ENCODE peak calls at places on chromosomes 16 and 17, in seven cellular contexts. G, B, R, J, Y, I and H are unnamed samples.

GRCh38 chr17:80853076-80853475 is 138.6 kb upstream of the CHMP6 start:
- DNase-seq in J (no peak), I (no peak), R (no peak), B (no peak), G (no peak), Y (no peak), H (no peak)

GRCh38 chr17:55635253-55635766 is 87.4 kb downstream of the TMEM100 start:
- DNase-seq in G (no peak), R (no peak), J (no peak), Y (no peak), B (no peak), I (no peak), H (no peak)

GRCh38 chr16:67345401-67345800 is 18.8 kb downstream of the LRRC36 start:
- DNase-seq in G (no peak), J (no peak), R (no peak), B (no peak), I (no peak), Y (no peak), H (no peak)

GRCh38 chr16:87681990-87682570 is 79.8 kb downstream of the JPH3 start:
- DNase-seq in I (no peak), J (peak), R (peak), B (no peak), Y (no peak), G (no peak), H (no peak)

GRCh38 chr17:40735016-40735415 is 20.1 kb downstream of the KRT25 start:
- DNase-seq in R (no peak), B (no peak), Y (no peak), G (no peak), I (no peak), J (no peak), H (no peak)

GRCh38 chr16:82439678-82440293 is 187.0 kb upstream of the CDH13 start:
- DNase-seq in G (peak), Y (no peak), J (peak), B (peak), I (no peak), R (peak), H (peak)

GRCh38 chr17:2158011-2158410 is 103.1 kb downstream of the HIC1 start:
- DNase-seq in B (no peak), G (no peak), I (no peak), Y (no peak), R (peak), J (peak), H (no peak)

GRCh38 chr16:85334718-85335583 is 222.7 kb upstream of the CIBAR2 start:
- DNase-seq in J (no peak), I (no peak), R (no peak), B (peak), G (no peak), Y (peak), H (peak)

GRCh38 chr17:57092779-57093178 is 7.7 kb downstream of the AKAP1 start:
- DNase-seq in Y (no peak), I (no peak), B (no peak), R (no peak), J (no peak), G (no peak), H (no peak)

GRCh38 chr17:45425125-45425983 is 7.3 kb downstream of the ARHGAP27 start:
- DNase-seq in R (peak), J (peak), I (peak), B (peak), G (no peak), Y (peak), H (peak)

GRCh38 chr17:63850401-63850800 is 7.9 kb upstream of the SMARCD2 start:
- DNase-seq in B (no peak), G (no peak), Y (no peak), J (no peak), I (no peak), R (no peak), H (no peak)

GRCh38 chr17:67431210-67432015 is 54.3 kb downstream of the PITPNC1 start:
- DNase-seq in B (no peak), R (peak), G (no peak), J (peak), I (no peak), Y (peak), H (no peak)

GRCh38 chr17:69810326-69811035 is 264.5 kb upstream of the KCNJ16 start:
- DNase-seq in B (no peak), G (no peak), J (no peak), I (peak), R (no peak), Y (no peak), H (no peak)

GRCh38 chr17:7380321-7380720 is 568 bp upstream of the TNK1 start:
- DNase-seq in I (no peak), Y (no peak), B (no peak), G (no peak), J (no peak), R (peak), H (no peak)

GRCh38 chr16:25027281-25027680 is 12.1 kb upstream of the ARHGAP17 start:
- DNase-seq in G (no peak), R (no peak), J (no peak), B (no peak), Y (no peak), I (no peak), H (no peak)

GRCh38 chr16:70520612-70521297 is 2.6 kb downstream of the COG4 start:
- DNase-seq in Y (peak), B (no peak), R (peak), J (peak), G (no peak), I (no peak), H (no peak)

GRCh38 chr16:1661826-1662225 is 16.3 kb upstream of the JPT2 start:
- DNase-seq in I (no peak), Y (no peak), J (no peak), B (no peak), G (no peak), R (no peak), H (no peak)

DNA sequence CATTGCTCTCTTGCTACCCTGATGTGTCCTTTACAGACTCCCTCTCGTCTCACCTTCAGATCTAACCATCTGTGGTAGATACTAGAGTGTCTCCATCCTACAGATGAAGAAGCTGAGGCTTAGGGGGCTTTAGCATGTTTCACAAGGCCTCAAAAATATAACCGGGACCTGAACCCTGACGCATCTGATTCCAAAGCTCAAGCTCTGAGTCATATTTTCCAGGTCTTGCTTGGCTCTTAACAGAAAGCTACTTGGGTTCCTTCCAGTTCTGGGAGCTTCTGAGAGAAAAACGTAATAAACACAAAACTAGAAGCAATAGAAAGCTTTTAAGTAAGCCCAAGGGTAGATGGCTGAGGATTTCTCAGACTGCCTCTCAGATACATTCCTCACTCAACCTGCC is 224.3 kb upstream of the EEF2KMT start:
- DNase-seq in R (no peak), B (no peak), Y (no peak), J (no peak), G (no peak), I (no peak), H (no peak)
- TF ChIP-seq CTCF in R (no peak), B (no peak), Y (no peak), J (no peak), G (no peak), I (no peak), H (no peak)

GRCh38 chr16:27690604-27691003 is 140.7 kb downstream of the KATNIP start:
- DNase-seq in B (peak), Y (no peak), G (no peak), R (peak), J (peak), I (no peak), H (peak)
- TF ChIP-seq CTCF in B (peak), Y (peak), G (peak), R (peak), J (peak), I (peak), H (peak)

DNA sequence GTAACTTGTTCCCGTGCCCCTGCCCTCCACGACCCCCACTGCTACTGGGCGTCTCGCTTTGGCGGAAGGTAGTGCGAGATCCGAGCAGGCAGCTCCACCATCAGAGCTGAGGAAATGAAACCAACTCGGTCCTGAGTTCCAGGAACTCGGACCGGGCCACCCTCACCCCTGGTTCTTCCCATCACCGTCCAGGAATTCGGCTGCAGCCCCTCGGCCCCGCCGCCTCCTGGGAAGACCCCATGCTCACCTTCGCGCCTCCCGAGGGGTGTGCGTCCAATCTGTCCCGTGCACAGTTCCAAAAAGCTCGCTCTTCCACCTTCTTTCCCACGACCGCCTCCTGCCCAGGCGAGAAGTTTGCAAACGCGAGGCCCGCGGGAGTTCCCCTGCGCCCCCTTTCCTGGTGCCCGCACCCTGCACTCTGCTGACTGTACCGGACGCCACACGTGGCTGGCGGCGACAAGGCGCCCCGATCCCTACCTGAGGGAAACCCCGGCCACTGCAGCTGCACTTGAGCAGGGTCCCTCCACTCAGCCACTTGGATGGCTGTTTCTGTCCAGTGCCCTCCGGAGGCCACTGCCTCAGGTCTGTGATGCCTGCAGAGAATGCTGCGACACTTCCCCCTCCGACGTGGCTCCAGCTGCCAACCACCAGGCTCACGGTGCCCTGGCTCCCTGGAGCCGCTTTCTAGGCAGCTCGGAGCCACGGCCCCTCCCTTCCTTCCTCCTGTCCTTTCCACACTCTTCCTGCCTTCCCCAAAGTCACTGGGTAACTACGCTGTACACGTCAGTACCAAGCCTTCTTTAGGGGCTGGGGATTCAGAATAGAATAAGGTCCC is at the start of gene MLKL:
- DNase-seq in B (no peak), G (peak), R (peak), Y (peak), J (peak), I (peak), H (no peak)
- TF ChIP-seq CTCF in B (no peak), G (no peak), R (no peak), Y (no peak), J (no peak), I (peak), H (no peak)

GRCh38 chr16:19809121-19809635 is 75.5 kb downstream of the GPRC5B start:
- DNase-seq in R (peak), G (no peak), B (no peak), J (peak), Y (peak), I (peak), H (no peak)

GRCh38 chr16:19812986-19813385 is 71.7 kb downstream of the GPRC5B start:
- DNase-seq in R (no peak), G (no peak), I (no peak), B (no peak), J (no peak), Y (no peak), H (no peak)

GRCh38 chr16:19808061-19808621 is 76.5 kb downstream of the GPRC5B start:
- DNase-seq in I (no peak), Y (peak), B (no peak), G (no peak), J (no peak), R (no peak), H (no peak)

GRCh38 chr16:19810817-19811731 is 73.6 kb downstream of the GPRC5B start:
- DNase-seq in Y (peak), B (no peak), I (peak), G (no peak), J (no peak), R (peak), H (no peak)

DNA sequence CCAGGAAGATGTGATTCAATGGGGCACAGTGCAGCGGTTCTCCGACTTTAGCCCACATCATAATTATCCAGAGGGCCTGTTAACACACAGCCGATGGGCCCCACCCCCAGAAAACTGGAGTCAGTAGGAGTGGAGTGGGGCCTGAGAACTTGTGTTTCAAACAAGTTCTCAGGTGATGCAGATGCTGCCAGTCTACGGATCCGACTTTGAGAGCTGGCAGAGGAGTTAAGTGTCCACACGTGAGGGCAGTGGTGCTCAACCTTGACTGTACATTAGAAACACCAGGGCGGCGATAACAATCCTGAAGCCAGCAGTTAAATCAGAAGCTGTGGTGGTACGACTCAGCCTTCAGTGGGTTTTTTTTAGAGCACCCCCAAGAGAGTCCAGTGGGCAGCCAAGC is 75.0 kb downstream of the GPRC5B start:
- DNase-seq in B (no peak), G (no peak), I (no peak), J (peak), Y (no peak), R (no peak), H (no peak)
- TF ChIP-seq CTCF in B (no peak), G (no peak), I (no peak), J (no peak), Y (no peak), R (no peak), H (no peak)

DNA sequence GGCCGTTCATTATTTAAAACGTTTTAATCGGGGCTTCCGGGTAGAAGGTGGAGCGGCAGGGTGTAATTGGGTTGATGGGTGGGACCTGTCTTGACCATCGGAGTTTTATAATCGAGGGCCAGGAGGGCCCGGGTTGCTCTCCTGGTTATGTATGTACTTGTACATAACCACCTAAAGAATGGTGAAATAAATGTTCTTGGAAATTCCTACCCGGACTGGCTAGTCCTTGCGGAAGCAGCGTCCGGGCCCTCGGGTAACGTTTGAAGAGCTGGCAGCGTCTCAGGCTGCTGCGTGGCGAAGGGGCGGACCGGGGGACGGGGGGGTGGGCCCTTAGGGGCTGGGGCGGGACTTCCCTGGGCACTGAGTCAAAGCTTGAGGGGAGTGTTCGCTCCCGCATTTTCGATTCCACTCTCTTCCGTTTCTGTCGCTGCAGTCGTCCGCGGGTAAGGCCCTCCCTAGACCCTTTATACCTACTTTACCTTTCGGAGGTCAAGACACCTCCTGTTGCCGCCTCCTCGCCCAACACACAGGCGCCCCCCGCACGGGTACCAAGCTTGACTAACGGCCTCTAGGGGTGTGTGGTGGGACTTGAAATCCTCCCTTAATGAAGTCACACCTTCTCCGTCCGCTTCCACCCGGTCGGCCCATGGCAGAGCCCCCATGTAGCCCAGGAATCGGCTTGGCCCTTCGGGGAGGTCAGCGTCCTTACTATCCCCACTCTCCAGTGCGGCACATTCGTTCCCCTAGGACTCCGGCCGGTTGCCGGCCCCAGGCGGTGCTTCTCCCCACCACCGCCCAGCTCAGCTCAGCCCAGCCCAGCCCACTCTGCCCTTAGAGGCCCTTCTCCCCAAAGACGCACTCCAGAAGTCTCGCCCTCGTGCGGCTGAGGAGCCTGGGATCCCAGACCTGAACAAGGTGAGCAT is at the start of gene TMEM106A:
- DNase-seq in Y (peak), J (peak), B (peak), R (peak), I (peak), G (peak), H (peak)
- TF ChIP-seq CTCF in Y (peak), J (peak), B (peak), R (peak), I (peak), G (no peak), H (peak)

DNA sequence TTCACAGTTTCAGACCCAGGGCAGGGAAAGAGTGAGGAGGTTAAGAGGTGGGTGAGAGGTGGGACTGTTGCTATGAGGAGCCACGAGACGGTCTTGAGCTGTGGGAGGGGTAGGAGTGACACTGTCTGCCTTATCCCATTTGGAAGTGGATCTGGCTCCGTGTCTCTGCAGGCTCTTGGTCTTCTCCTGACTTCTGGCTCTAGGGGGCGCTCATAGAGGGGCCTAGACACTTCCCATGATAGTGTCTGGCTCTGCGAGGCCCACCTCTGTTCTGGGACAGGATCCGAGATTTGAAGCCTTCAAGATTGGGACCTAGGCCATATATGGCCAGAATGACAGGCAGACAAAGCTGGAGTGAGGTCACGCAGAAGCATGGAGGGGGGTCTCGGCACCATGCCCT is 204.5 kb downstream of the GSG1L start:
- DNase-seq in G (no peak), I (no peak), R (no peak), B (no peak), J (peak), Y (no peak), H (no peak)
- TF ChIP-seq CTCF in G (peak), I (no peak), R (no peak), B (no peak), J (peak), Y (no peak), H (no peak)

DNA sequence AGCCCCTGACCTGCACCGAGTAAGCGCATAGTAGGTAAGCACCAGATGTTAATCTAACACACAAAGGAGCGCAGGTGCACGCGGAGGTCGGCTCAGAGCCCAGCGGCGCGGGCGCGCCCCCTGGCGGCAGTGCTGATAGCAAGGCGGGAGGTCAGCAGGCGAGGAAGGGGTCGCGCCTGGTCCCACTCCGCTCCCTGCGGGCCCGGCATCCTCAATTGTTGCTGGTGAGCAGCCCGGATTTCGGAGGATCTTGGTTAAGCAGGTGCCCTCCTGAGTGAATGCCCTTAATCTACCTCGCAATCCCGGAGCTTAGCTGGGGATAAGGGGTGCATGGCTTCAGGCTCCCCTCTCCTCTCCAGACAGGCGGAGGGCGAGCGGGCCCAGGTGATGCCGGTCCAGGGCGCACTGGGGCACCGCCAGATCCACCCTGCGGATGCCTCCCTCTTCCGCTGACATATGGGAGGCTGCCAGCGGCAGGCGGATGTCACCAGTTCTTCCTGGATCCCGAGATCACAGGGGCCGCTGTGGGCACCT is 4.0 kb upstream of the WNT3 start:
- DNase-seq in Y (no peak), R (no peak), B (no peak), J (peak), G (peak), I (no peak), H (no peak)
- TF ChIP-seq CTCF in Y (peak), R (peak), B (peak), J (peak), G (peak), I (peak), H (peak)

GRCh38 chr16:79361132-79361751 is 239.3 kb downstream of the MAF start:
- DNase-seq in G (no peak), B (no peak), R (no peak), Y (no peak), J (no peak), I (no peak), H (no peak)
- TF ChIP-seq CTCF in G (no peak), B (no peak), R (no peak), Y (no peak), J (no peak), I (no peak), H (no peak)

GRCh38 chr17:59901604-59902003 is 8.7 kb downstream of the RPS6KB1 start:
- DNase-seq in J (no peak), R (no peak), B (no peak), G (no peak), Y (no peak), I (no peak), H (no peak)

GRCh38 chr17:59903455-59903854 is 10.5 kb downstream of the RPS6KB1 start:
- DNase-seq in Y (no peak), B (no peak), G (no peak), R (no peak), J (no peak), I (no peak), H (no peak)

GRCh38 chr17:59893617-59894100 is 738 bp downstream of the RPS6KB1 start:
- DNase-seq in R (peak), I (no peak), B (no peak), Y (no peak), J (peak), G (no peak), H (no peak)

GRCh38 chr17:59897090-59897489 is 4.2 kb downstream of the RPS6KB1 start:
- DNase-seq in I (no peak), J (no peak), G (no peak), Y (no peak), B (no peak), R (peak), H (no peak)

DNA sequence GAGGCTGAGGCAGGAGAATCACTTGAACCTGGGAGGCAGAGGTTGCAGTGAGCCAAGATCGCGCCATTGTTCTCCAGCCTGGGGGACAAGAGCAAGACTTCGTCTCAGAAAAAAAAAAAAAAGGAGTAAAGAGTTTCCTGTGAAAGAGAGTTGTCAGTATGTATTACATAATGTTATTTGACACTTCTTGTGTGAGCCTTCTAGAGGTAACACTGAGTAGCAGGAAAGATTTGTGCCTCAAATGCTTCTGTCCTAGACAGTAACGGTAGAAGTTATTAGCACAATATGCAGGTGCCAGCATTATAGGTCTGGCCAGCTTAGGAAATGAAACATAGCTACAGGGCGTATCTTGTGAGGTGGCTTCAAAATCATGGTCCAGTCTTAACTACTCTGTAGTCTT is 6.2 kb downstream of the RPS6KB1 start:
- DNase-seq in R (peak), B (no peak), G (no peak), I (no peak), J (no peak), Y (no peak), H (no peak)
- TF ChIP-seq CTCF in R (no peak), B (no peak), G (no peak), I (peak), J (no peak), Y (no peak), H (no peak)

GRCh38 chr17:50209472-50210248 is 8.2 kb upstream of the COL1A1 start:
- DNase-seq in B (peak), G (peak), I (peak), J (no peak), R (peak), Y (no peak), H (peak)
- TF ChIP-seq CTCF in B (no peak), G (no peak), I (no peak), J (no peak), R (no peak), Y (no peak), H (no peak)